ENCODE peak calls at places on chromosomes 13 and 19, in nine cellular contexts. V is IMR-90, A is HepG2, X is GM23338, D is fibroblast of lung, Q is PC-9, G is neuronal stem cell, F is neural progenitor cell, I is MM.1S. Y is an unnamed sample. For H3K36me3, the result is how much of the 10 kb centered on the place peaks cover.

GRCh38 chr13:66948910-66949309 is 281.2 kb downstream of the PCDH9 start:
- DNase-seq in V (no peak), A (no peak), X (no peak), D (no peak), Q (no peak), G (no peak), F (no peak), I (no peak), Y (no peak)

GRCh38 chr19:2308114-2308556 is at the start of gene LINGO3:
- DNase-seq in V (no peak), A (no peak), X (no peak), D (no peak), Q (no peak), G (no peak), F (peak), I (no peak), Y (no peak)

GRCh38 chr13:75263741-75264407 is 218.1 kb downstream of the TBC1D4 start:
- DNase-seq in V (peak), A (no peak), X (no peak), D (peak), Q (no peak), G (no peak), F (no peak), I (no peak), Y (no peak)

GRCh38 chr13:40076765-40077362 is 421.4 kb downstream of the COG6 start:
- DNase-seq in V (no peak), A (no peak), X (no peak), D (no peak), Q (no peak), G (no peak), F (no peak), I (no peak), Y (no peak)

GRCh38 chr19:48341006-48341405 is 15.7 kb downstream of the EMP3 start:
- DNase-seq in V (peak), A (no peak), X (no peak), D (no peak), Q (no peak), G (no peak), F (no peak), I (no peak), Y (no peak)

GRCh38 chr19:13118424-13119193 is 545 bp downstream of the NACC1 start:
- DNase-seq in V (peak), A (peak), X (peak), D (no peak), Q (peak), G (peak), F (peak), I (peak), Y (peak)

GRCh38 chr13:77065456-77066147 is 38.6 kb upstream of the FBXL3 start:
- DNase-seq in V (no peak), A (no peak), X (no peak), D (no peak), Q (no peak), G (no peak), F (no peak), I (no peak), Y (peak)

GRCh38 chr13:22915442-22916082 is 265.2 kb upstream of the SGCG start:
- DNase-seq in V (peak), A (no peak), X (peak), D (peak), Q (no peak), G (peak), F (peak), I (peak), Y (no peak)

GRCh38 chr19:53308339-53308811 is 25.2 kb upstream of the ZNF845 start:
- DNase-seq in V (no peak), A (no peak), X (peak), D (peak), Q (peak), G (peak), F (peak), I (no peak), Y (no peak)

GRCh38 chr13:112229992-112230872 is 145.9 kb upstream of the SPACA7 start:
- DNase-seq in V (no peak), A (no peak), X (no peak), D (no peak), Q (no peak), G (no peak), F (no peak), I (no peak), Y (no peak)

GRCh38 chr19:2982983-2983350 is 5.6 kb downstream of the TLE6 start:
- DNase-seq in V (peak), A (no peak), X (no peak), D (peak), Q (peak), G (no peak), F (peak), I (no peak), Y (no peak)

GRCh38 chr13:111589321-111589720 is 268.9 kb downstream of the TEX29 start:
- DNase-seq in V (no peak), A (no peak), X (no peak), D (no peak), Q (no peak), G (no peak), F (no peak), I (no peak), Y (no peak)

GRCh38 chr13:110714798-110715394 is 1.4 kb downstream of the ING1 start:
- DNase-seq in V (peak), A (peak), X (peak), D (peak), Q (no peak), G (peak), F (peak), I (peak), Y (peak)

GRCh38 chr13:37944476-37945442 is 75.2 kb upstream of the TRPC4 start:
- DNase-seq in V (peak), A (no peak), X (peak), D (peak), Q (no peak), G (no peak), F (peak), I (no peak), Y (no peak)

GRCh38 chr19:42634409-42635232 is 39.9 kb upstream of the CEACAM8 start:
- DNase-seq in V (peak), A (peak), X (peak), D (peak), Q (peak), G (no peak), F (peak), I (peak), Y (peak)

GRCh38 chr13:77013853-77014542 is 13.0 kb downstream of the FBXL3 start:
- DNase-seq in V (no peak), A (no peak), X (no peak), D (no peak), Q (no peak), G (no peak), F (no peak), I (no peak), Y (no peak)

GRCh38 chr19:18304194-18304495 is 18.7 kb downstream of the LSM4 start:
- DNase-seq in V (no peak), A (no peak), X (no peak), D (no peak), Q (no peak), G (no peak), F (no peak), I (peak), Y (no peak)

GRCh38 chr19:21586341-21587116 is 81.1 kb downstream of the ZNF429 start:
- DNase-seq in V (no peak), A (no peak), X (peak), D (no peak), Q (peak), G (no peak), F (peak), I (no peak), Y (no peak)

GRCh38 chr13:29190298-29190697 is 370.2 kb downstream of the MTUS2 start:
- DNase-seq in V (no peak), A (no peak), X (no peak), D (no peak), Q (no peak), G (no peak), F (no peak), I (no peak), Y (no peak)

GRCh38 chr19:42427313-42427712 is at the start of gene LIPE:
- DNase-seq in V (no peak), A (no peak), X (no peak), D (peak), Q (no peak), G (no peak), F (no peak), I (no peak), Y (peak)

GRCh38 chr13:41137241-41137640 is 4.6 kb upstream of the KBTBD6 start:
- DNase-seq in V (peak), A (no peak), X (no peak), D (no peak), Q (no peak), G (no peak), F (no peak), I (no peak), Y (no peak)

GRCh38 chr19:44694184-44694579 is 4.8 kb upstream of the CEACAM16 start:
- DNase-seq in V (no peak), A (no peak), X (peak), D (no peak), Q (no peak), G (no peak), F (no peak), I (no peak), Y (no peak)

GRCh38 chr13:42990991-42991891 is 800 bp downstream of the EPSTI1 start:
- DNase-seq in V (no peak), A (no peak), X (no peak), D (no peak), Q (no peak), G (no peak), F (no peak), I (no peak), Y (no peak)

GRCh38 chr19:49718991-49719390 is 28.1 kb downstream of the CPT1C start:
- DNase-seq in V (no peak), A (no peak), X (no peak), D (no peak), Q (no peak), G (no peak), F (no peak), I (no peak), Y (no peak)

GRCh38 chr13:110418944-110419343 is 111.9 kb downstream of the COL4A2 start:
- DNase-seq in V (no peak), A (no peak), X (no peak), D (no peak), Q (peak), G (no peak), F (no peak), I (no peak), Y (no peak)

GRCh38 chr19:18300930-18301717 is 19.7 kb upstream of the JUND start:
- DNase-seq in V (peak), A (no peak), X (no peak), D (peak), Q (peak), G (no peak), F (no peak), I (no peak), Y (no peak)

GRCh38 chr13:51825165-51825592 is 19.8 kb downstream of the TMEM272 start:
- DNase-seq in V (no peak), A (no peak), X (no peak), D (no peak), Q (no peak), G (no peak), F (no peak), I (peak), Y (no peak)

GRCh38 chr13:108929532-108929931 is 300.1 kb downstream of the MYO16 start:
- DNase-seq in V (no peak), A (no peak), X (peak), D (peak), Q (no peak), G (no peak), F (no peak), I (no peak), Y (no peak)

GRCh38 chr13:49348748-49349147 is 95.1 kb downstream of the CAB39L start:
- DNase-seq in V (no peak), A (no peak), X (peak), D (no peak), Q (no peak), G (no peak), F (peak), I (no peak), Y (no peak)

GRCh38 chr13:25180450-25180794 is 8.3 kb upstream of the AMER2 start:
- DNase-seq in V (no peak), A (no peak), X (no peak), D (no peak), Q (no peak), G (no peak), F (no peak), I (no peak), Y (no peak)
- H2AFZ ChIP-seq in V (no peak), A (no peak), X (peak), D (no peak), Q (no peak), G (peak), F (no peak), I (no peak), Y (no peak)

DNA sequence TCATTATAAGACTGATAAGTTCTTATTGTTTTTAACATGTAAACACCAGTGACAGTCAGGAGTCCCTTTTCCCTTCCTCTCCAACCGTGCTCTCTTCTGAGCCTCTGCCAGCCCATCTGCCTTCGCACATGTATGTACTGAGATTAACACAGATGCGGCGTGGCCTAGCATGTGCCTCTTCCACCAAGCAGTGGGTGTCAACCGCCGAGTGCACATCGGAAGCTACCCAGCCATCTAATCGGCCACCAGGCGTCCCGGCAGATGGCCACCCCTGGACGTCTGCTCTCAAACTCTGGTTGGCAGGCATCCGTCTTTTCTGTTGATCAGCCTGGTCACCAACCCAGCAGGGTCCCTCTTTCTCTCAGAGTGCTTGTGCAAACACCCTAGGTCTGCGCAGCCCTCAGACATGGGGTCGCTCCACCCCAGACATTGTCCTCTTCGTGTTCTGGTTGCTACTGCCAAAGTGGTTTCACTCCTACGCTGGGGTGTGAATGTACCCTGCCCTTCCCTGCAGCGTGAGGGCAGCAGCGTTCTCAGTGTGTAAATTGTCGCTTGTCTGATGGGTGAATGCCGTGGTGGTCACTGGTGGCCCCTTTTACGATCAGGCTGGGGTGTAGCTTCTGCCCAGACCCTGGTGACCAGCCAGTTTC is 57.7 kb upstream of the LDLR start:
- DNase-seq in V (no peak), A (no peak), X (no peak), D (no peak), Q (no peak), G (no peak), F (no peak), I (no peak), Y (no peak)
- H3K36me3 ChIP-seq in V (half or more), A (under half), X (under half), D (half or more), Q (under half), G (half or more), F (under half), I (under half), Y (under half)

GRCh38 chr19:35157431-35157830 is 2.9 kb downstream of the FXYD5 start:
- DNase-seq in V (no peak), A (no peak), X (no peak), D (no peak), Q (no peak), G (no peak), F (no peak), I (no peak), Y (no peak)
- H2AFZ ChIP-seq in V (no peak), A (no peak), X (no peak), D (no peak), Q (no peak), G (no peak), F (no peak), I (no peak), Y (no peak)

DNA sequence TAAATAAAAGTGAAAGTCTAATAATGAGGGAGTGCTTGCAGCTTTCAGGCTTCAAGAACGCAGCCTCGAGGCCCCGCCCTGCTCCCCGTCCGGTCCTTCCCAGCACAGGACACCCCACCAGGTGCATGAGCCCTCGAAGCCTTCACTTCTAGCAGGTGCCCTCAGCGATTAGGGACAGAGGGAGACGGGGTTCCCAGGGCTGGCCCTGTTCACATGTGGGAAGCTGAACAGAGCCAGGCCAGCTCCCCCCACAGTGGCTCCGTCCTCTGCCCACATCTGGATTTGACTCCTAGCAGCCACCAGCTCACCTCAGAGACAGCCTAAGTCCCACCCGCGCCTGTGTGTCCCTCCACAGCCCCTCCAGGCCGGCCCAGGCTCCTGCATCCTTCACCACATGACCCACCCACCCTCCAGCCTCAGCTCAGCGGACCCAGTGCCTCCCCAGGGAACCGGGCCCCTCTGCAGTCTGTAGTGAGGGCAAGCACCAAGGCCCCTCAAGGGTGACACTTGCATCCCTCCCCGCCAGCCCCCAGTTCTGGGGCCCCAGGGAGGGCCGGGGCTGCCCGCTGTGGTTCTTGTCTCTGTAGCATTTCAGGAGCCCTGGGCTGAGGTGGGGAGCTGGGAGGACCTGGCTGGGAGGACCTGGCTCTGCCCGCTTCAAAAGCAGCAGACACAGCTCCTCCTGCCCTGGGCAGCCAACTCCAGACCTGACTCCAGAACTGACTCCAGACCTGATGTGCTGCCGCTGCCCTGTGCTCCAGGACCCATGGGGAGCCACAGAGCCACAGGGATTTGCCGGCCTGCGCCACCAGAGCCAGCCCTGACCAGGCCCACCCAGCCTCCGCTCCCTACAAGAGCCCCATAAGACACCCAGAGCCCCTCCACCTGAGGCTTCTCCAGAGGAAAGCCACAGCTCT is 27.3 kb downstream of the GPX4 start:
- DNase-seq in V (no peak), A (no peak), X (no peak), D (no peak), Q (no peak), G (no peak), F (no peak), I (peak), Y (no peak)
- H3K36me3 ChIP-seq in V (under half), A (under half), X (under half), D (under half), Q (under half), G (under half), F (under half), I (under half), Y (under half)

Y was measured in Karpas-422.